ENCODE peak calls at places on chromosomes 6 and 20, in nine cellular contexts. U, H, O, K, A, C, E, N and X are unnamed samples.

GRCh38 chr6:169185692-169186485 is 67.8 kb downstream of the THBS2 start:
- DNase-seq in U (no peak), N (no peak), C (no peak), E (no peak), K (no peak), A (no peak), O (peak; percentile 18), H (no peak), X (no peak)

GRCh38 chr6:146871613-146872465 is 273.1 kb downstream of the ADGB start:
- DNase-seq in H (no peak), C (no peak), O (no peak), A (no peak), E (no peak), N (no peak), U (no peak), K (no peak), X (peak; percentile 79)

GRCh38 chr20:43914697-43915208 is at the start of gene TOX2:
- DNase-seq in O (no peak), U (no peak), A (peak; percentile 76), C (no peak), N (peak; percentile 54), H (peak; percentile 57), K (peak; percentile 69), E (no peak), X (peak; percentile 87)

GRCh38 chr6:35165630-35166071 is 24.5 kb upstream of the TCP11 start:
- DNase-seq in N (no peak), O (no peak), A (no peak), H (no peak), K (no peak), C (peak; percentile 58), U (no peak), E (peak; percentile 87), X (no peak)

GRCh38 chr6:3356824-3357420 is 98.2 kb downstream of the PSMG4 start:
- DNase-seq in U (no peak), C (no peak), E (no peak), K (no peak), A (no peak), N (no peak), O (no peak), H (no peak), X (no peak)

GRCh38 chr6:105191351-105191750 is 11.5 kb upstream of the POPDC3 start:
- DNase-seq in C (no peak), U (no peak), H (no peak), A (no peak), N (no peak), O (no peak), E (peak; percentile 34), K (no peak), X (no peak)

GRCh38 chr6:106039836-106040592 is 46.1 kb upstream of the PRDM1 start:
- DNase-seq in A (no peak), E (no peak), H (no peak), C (no peak), U (no peak), N (no peak), O (no peak), K (no peak), X (no peak)

GRCh38 chr6:165659945-165660862 is 2.8 kb downstream of the PDE10A start:
- DNase-seq in O (peak; percentile 43), E (peak; percentile 32), K (peak; percentile 67), N (no peak), A (no peak), U (no peak), C (no peak), H (no peak), X (no peak)

GRCh38 chr6:53333439-53334408 is 15.0 kb downstream of the ELOVL5 start:
- DNase-seq in C (no peak), O (no peak), U (no peak), H (no peak), E (no peak), A (no peak), K (no peak), N (no peak), X (no peak)

GRCh38 chr6:33126101-33126714 is 50.4 kb downstream of the HLA-DPB1 start:
- DNase-seq in H (peak; percentile 88), K (peak; percentile 89), A (peak; percentile 89), O (peak; percentile 73), C (peak; percentile 76), N (peak; percentile 60), E (peak; percentile 12), U (peak; percentile 73), X (peak; percentile 86)

GRCh38 chr6:1396952-1397868 is 7.8 kb downstream of the FOXF2 start:
- DNase-seq in O (peak; percentile 65), E (peak; percentile 98), C (peak; percentile 75), K (peak; percentile 88), H (peak; percentile 77), A (peak; percentile 87), N (peak; percentile 76), U (peak; percentile 68), X (peak; percentile 72)

GRCh38 chr6:90463359-90463758 is 123.5 kb downstream of the MAP3K7 start:
- DNase-seq in N (peak; percentile 86), H (no peak), E (no peak), O (no peak), C (no peak), K (no peak), U (no peak), A (no peak), X (no peak)

GRCh38 chr6:137783640-137784198 is 83.3 kb upstream of the TNFAIP3 start:
- DNase-seq in O (no peak), K (no peak), C (no peak), N (no peak), U (no peak), H (no peak), E (no peak), A (no peak), X (no peak)

GRCh38 chr6:163675611-163676010 is 261.1 kb downstream of the QKI start:
- DNase-seq in C (no peak), H (no peak), A (no peak), E (no peak), N (no peak), O (no peak), K (no peak), U (no peak), X (no peak)

GRCh38 chr6:15244605-15245360 is 1.1 kb upstream of the JARID2 start:
- DNase-seq in K (peak; percentile 83), U (peak; percentile 74), O (peak; percentile 93), E (peak; percentile 70), N (peak; percentile 74), H (peak; percentile 84), C (peak; percentile 80), A (peak; percentile 91), X (peak; percentile 73)

GRCh38 chr20:44728835-44729342 is 13.7 kb downstream of the CCN5 start:
- DNase-seq in H (peak; percentile 80), O (peak; percentile 84), C (peak; percentile 77), K (no peak), N (no peak), U (peak; percentile 87), A (no peak), E (peak; percentile 68), X (peak; percentile 74)

GRCh38 chr20:46901638-46902037 is 7.0 kb downstream of the EYA2 start:
- DNase-seq in O (no peak), U (no peak), A (no peak), C (no peak), N (no peak), H (no peak), K (no peak), E (no peak), X (no peak)

GRCh38 chr6:108604156-108604555 is 43.4 kb downstream of the FOXO3 start:
- DNase-seq in C (no peak), K (no peak), U (no peak), A (no peak), E (no peak), O (no peak), N (no peak), H (no peak), X (no peak)
- H3K4me1 ChIP-seq in C (peaks cover 76% of the 10 kb centered on the region), K (peaks cover 34% of the 10 kb centered on the region), U (peaks cover 5% of the 10 kb centered on the region), A (peaks cover 38% of the 10 kb centered on the region), E (peaks cover 7% of the 10 kb centered on the region), O (peaks cover 51% of the 10 kb centered on the region), N (peaks cover 8% of the 10 kb centered on the region), H (peaks cover 50% of the 10 kb centered on the region), X (peaks cover 8% of the 10 kb centered on the region)

GRCh38 chr6:98039876-98040605 is 757.0 kb upstream of the MMS22L start:
- DNase-seq in O (no peak), K (no peak), A (no peak), H (no peak), N (no peak), E (peak; percentile 0), C (no peak), U (no peak), X (no peak)
- H3K4me1 ChIP-seq in O (no peaks in the 10 kb centered on the region), K (no peaks in the 10 kb centered on the region), A (no peaks in the 10 kb centered on the region), H (no peaks in the 10 kb centered on the region), N (no peaks in the 10 kb centered on the region), E (no peaks in the 10 kb centered on the region), C (peaks cover 5% of the 10 kb centered on the region), U (no peaks in the 10 kb centered on the region), X (no peaks in the 10 kb centered on the region)

GRCh38 chr6:76578746-76579145 is 506.3 kb upstream of the IMPG1 start:
- DNase-seq in N (no peak), E (no peak), C (no peak), K (no peak), O (no peak), H (no peak), U (no peak), A (no peak), X (no peak)

DNA sequence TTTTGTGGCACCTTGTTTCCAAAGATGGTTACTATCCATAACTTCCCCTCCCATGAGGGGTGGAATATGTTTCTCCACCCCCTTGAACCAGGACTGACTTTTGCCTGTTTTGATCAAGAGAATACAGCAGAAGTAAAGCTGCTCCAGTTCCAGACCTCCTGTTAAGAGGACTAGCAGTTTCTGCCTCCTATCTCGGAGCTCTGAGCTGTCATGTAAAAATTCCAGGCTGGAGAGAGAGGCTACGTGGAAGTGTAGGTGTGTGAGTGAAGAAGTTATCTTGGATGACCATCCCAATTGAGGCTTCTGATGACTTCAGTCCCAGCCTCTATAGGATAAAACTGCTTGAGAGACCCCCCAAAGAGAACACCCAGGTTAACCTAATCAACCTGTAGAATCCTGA is 511.7 kb upstream of the IMPG1 start:
- DNase-seq in K (no peak), O (no peak), N (no peak), A (no peak), U (no peak), C (no peak), H (no peak), E (no peak), X (no peak)
- H3K4me1 ChIP-seq in K (no peaks in the 10 kb centered on the region), O (no peaks in the 10 kb centered on the region), N (no peaks in the 10 kb centered on the region), A (no peaks in the 10 kb centered on the region), U (no peaks in the 10 kb centered on the region), C (no peaks in the 10 kb centered on the region), H (no peaks in the 10 kb centered on the region), E (no peaks in the 10 kb centered on the region), X (no peaks in the 10 kb centered on the region)

GRCh38 chr6:127119361-127120108 is 1.1 kb downstream of the RSPO3 start:
- DNase-seq in A (peak; percentile 18), E (no peak), U (no peak), H (peak; percentile 48), N (peak; percentile 25), O (no peak), K (peak; percentile 61), C (peak; percentile 25), X (peak; percentile 28)

GRCh38 chr6:127120787-127121636 is 2.5 kb downstream of the RSPO3 start:
- DNase-seq in N (peak; percentile 74), C (peak; percentile 68), K (peak; percentile 65), U (peak; percentile 81), E (peak; percentile 79), A (peak; percentile 85), H (peak; percentile 79), O (peak; percentile 64), X (peak; percentile 82)

GRCh38 chr6:127120109-127120786 is 1.8 kb downstream of the RSPO3 start:
- DNase-seq in N (peak; percentile 3), K (peak; percentile 60), A (no peak), O (no peak), E (no peak), U (no peak), C (no peak), H (peak; percentile 44), X (no peak)

GRCh38 chr6:127124196-127124595 is 5.7 kb downstream of the RSPO3 start:
- DNase-seq in C (no peak), O (no peak), E (no peak), N (no peak), K (no peak), H (no peak), U (no peak), A (no peak), X (no peak)

GRCh38 chr6:127121637-127121960 is 3.1 kb downstream of the RSPO3 start:
- DNase-seq in K (no peak), U (no peak), H (no peak), O (no peak), E (no peak), N (no peak), C (no peak), A (no peak), X (no peak)
- H3K4me1 ChIP-seq in K (no peaks in the 10 kb centered on the region), U (peaks cover 10% of the 10 kb centered on the region), H (peaks cover 26% of the 10 kb centered on the region), O (peaks cover 30% of the 10 kb centered on the region), E (no peaks in the 10 kb centered on the region), N (peaks cover 11% of the 10 kb centered on the region), C (peaks cover 37% of the 10 kb centered on the region), A (peaks cover 16% of the 10 kb centered on the region), X (no peaks in the 10 kb centered on the region)